ENCODE peak calls at places on chromosomes 7 and 10, in seven cellular contexts. B is IMR-90, I is K562, Q is GM12878, W is GM23248, R is A549, Y is HCT116. G is an unnamed sample.

GRCh38 chr7:93551063-93551895 is 23.2 kb downstream of the CALCR start:
- DNase-seq in B (peak; percentile 56), I (no peak), Q (no peak), W (peak; percentile 78), R (peak; percentile 63), Y (peak; percentile 49), G (peak; percentile 56)

GRCh38 chr10:7896297-7896696 is 78.0 kb downstream of the TAF3 start:
- DNase-seq in B (no peak), I (no peak), Q (no peak), W (no peak), R (no peak), Y (no peak), G (no peak)

GRCh38 chr10:86376852-86377796 is 10.5 kb upstream of the GRID1 start:
- DNase-seq in B (peak; percentile 28), I (peak; percentile 78), Q (no peak), W (peak; percentile 79), R (peak; percentile 71), Y (peak; percentile 56), G (peak; percentile 73)

GRCh38 chr10:3777876-3778707 is 6.9 kb downstream of the KLF6 start:
- DNase-seq in B (peak; percentile 16), I (no peak), Q (no peak), W (peak; percentile 29), R (no peak), Y (no peak), G (no peak)

GRCh38 chr10:92691591-92692084 is 1.9 kb downstream of the HHEX start:
- DNase-seq in B (no peak), I (peak; percentile 22), Q (no peak), W (no peak), R (no peak), Y (no peak), G (no peak)

GRCh38 chr10:132163278-132163765 is 23.4 kb upstream of the DPYSL4 start:
- DNase-seq in B (no peak), I (peak; percentile 85), Q (no peak), W (peak; percentile 51), R (peak; percentile 79), Y (peak; percentile 79), G (no peak)

GRCh38 chr7:102019461-102019860 is 202.0 kb downstream of the CUX1 start:
- DNase-seq in B (no peak), I (no peak), Q (no peak), W (no peak), R (no peak), Y (no peak), G (no peak)

GRCh38 chr10:1063232-1063862 is 7.2 kb downstream of the WDR37 start:
- DNase-seq in B (no peak), I (no peak), Q (no peak), W (no peak), R (no peak), Y (no peak), G (no peak)

GRCh38 chr7:25795824-25796235 is 356.2 kb upstream of the NFE2L3 start:
- DNase-seq in B (peak; percentile 52), I (no peak), Q (no peak), W (peak; percentile 77), R (no peak), Y (no peak), G (peak; percentile 56)

GRCh38 chr10:72274213-72274729 is 547 bp downstream of the DDIT4 start:
- DNase-seq in B (peak; percentile 13), I (peak; percentile 67), Q (no peak), W (no peak), R (no peak), Y (no peak), G (no peak)

GRCh38 chr7:129688503-129689222 is 77.1 kb downstream of the NRF1 start:
- DNase-seq in B (no peak), I (no peak), Q (no peak), W (no peak), R (no peak), Y (no peak), G (no peak)

DNA sequence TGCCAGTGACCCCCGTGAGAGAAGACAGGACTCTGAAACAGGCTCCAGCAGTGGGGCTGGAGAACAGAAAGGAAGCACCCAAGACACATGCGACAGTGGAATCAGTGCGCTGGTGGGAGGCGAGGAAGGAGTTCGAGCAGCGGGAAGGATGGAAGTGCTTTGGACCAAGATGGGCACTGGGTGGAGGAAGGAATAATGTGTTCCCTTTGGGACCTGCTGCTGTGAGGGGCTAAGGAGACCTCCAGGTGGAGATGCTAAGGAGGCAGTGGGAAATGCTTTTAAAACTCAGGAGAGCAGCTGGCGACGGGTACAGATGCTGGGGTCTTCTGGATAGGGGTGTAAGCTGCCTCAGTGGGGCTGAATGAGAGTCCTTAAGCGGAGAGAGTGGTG is 109.7 kb upstream of the ANLN start:
- DNase-seq in B (no peak), I (no peak), Q (no peak), W (no peak), R (no peak), Y (no peak), G (no peak)
- H3K4me1 ChIP-seq in B (peaks cover 38% of the 10 kb centered on the region), I (peaks cover 9% of the 10 kb centered on the region), Q (peaks cover 16% of the 10 kb centered on the region), W (peaks cover 26% of the 10 kb centered on the region), R (peaks cover 70% of the 10 kb centered on the region), Y (peaks cover 27% of the 10 kb centered on the region), G (no peaks in the 10 kb centered on the region)

DNA sequence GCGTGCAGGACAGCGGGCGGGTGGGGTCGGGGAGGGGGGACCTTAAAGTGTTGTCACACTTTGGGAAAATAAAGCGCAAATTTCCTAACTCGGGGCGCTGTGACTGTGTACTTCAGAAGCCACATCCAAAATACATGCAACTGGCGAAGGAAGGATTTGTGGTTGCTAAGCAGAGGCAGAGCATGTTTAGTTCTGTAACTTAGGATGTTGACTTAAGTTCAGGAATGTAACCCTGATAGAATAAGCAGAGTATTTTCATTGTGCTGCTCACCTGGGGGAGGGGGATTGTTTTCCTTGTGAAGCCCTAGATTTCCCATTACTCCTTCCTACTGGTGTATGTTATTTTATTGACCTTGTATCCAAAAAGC is 494 bp upstream of the FAM53B start:
- DNase-seq in B (peak; percentile 71), I (no peak), Q (no peak), W (peak; percentile 76), R (peak; percentile 73), Y (peak; percentile 22), G (no peak)
- H3K4me2 ChIP-seq in B (peak overlapping the region; percentile 79), I (peak overlapping the region; percentile 70), Q (peak overlapping the region; percentile 56), W (peak overlapping the region; percentile 70), R (peak overlapping the region; percentile 87), Y (peak overlapping the region; percentile 69), G (peak overlapping the region; percentile 63)

DNA sequence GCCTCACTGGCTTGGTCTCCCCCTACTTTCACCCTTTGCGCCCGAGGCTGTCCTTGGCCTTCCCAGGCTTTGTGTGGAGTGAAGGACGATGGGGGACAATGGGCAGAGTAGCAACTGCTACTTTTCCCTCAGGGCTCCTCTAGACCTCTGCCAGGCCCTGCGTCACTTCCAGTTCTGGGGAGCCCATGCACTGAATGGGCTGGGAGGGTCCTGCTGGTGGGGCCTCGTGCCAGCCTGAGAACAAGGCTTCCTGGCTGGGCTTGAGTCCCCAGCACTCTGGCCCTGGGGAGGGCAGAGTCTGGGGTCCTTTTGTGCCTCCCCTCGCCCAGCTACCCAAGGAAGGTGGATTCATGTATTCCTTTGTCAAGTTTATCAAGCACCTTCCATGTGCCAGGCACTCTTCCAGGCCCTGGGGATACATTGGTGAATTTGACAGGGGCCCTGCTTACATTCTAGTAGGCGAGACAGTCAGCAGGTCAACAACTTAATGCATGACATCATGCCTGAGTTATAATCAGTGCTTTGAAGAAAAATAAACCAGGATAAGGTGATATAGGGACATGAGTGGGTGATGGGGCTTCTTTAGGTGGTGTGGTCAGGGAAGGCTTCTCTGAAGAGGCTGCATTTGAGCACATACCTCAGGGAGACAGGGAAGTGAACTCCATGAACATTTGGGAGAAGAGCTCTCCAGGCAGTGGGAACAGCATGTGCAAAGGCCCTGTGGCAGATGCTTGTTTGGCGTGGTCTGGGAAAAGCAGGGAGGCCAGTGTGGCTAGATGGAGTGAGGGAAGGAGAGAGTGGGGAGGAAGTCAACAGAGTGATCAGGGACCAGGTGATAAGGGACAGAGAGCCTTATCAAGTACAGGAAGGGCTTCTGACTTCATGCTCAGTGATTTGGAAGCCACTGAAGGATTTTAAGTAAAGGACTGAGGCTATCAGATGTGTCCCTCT is 14.1 kb downstream of the ZMIZ1 start:
- DNase-seq in B (peak; percentile 83), I (peak; percentile 61), Q (no peak), W (no peak), R (no peak), Y (no peak), G (no peak)
- H3K27ac ChIP-seq in B (peak overlapping the region; percentile 78), I (no peak overlapping the region), Q (no peak overlapping the region), W (peak overlapping the region; percentile 100), R (peak overlapping the region; percentile 65), Y (no peak overlapping the region), G (no peak overlapping the region)

DNA sequence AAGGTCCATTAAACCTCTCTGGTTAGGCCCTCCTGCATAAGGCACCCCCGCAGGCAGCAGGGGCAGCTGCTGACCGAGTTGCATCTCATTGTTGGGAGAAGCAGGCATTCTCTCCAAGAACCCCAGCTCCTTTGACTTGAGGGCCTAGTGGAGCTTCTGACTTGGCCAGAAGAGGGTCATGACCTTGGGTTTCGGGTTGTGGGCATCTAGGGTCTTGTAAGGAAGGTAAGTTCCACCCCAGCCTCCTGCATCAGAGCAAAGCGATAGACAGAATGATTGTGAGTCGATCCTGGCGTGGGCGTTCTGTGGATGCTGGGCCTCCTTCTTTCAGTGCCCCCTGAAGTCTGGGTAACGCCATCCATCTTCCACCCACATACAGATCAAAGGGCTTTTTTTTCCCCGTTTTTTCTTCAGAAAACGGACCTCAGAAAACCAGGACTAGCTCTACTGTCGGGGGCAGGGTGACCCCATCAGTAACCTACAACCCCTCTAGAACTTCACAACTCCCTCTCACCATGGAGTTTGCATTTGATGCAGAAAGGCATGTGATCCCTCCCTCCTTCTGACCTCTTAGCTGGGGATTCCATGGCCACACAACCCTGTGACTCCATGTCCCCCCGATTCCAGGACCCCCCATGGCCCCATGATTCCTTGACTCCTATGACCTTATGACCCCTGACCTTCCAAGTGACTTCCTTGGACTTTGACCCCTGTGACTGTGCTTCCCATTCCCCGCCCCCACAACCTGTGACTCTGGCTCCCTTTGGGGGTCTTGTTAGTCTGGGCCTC is 3.0 kb downstream of the SEMA4G start:
- DNase-seq in B (no peak), I (no peak), Q (no peak), W (no peak), R (no peak), Y (no peak), G (no peak)
- H3K4me1 ChIP-seq in B (peaks cover 6% of the 10 kb centered on the region), I (peaks cover 8% of the 10 kb centered on the region), Q (peaks cover 3% of the 10 kb centered on the region), W (peaks cover 6% of the 10 kb centered on the region), R (peaks cover 34% of the 10 kb centered on the region), Y (peaks cover 10% of the 10 kb centered on the region), G (no peaks in the 10 kb centered on the region)

GRCh38 chr10:15118615-15119014 is 21.5 kb downstream of the RPP38 start:
- DNase-seq in B (no peak), I (no peak), Q (peak; percentile 24), W (no peak), R (no peak), Y (no peak), G (no peak)

GRCh38 chr10:15116225-15116624 is 19.1 kb downstream of the RPP38 start:
- DNase-seq in B (no peak), I (no peak), Q (no peak), W (no peak), R (no peak), Y (no peak), G (no peak)

GRCh38 chr10:15113766-15114165 is 16.6 kb downstream of the RPP38 start:
- DNase-seq in B (peak; percentile 47), I (no peak), Q (no peak), W (peak; percentile 20), R (no peak), Y (no peak), G (no peak)

GRCh38 chr10:15112657-15113056 is 15.5 kb downstream of the RPP38 start:
- DNase-seq in B (no peak), I (no peak), Q (no peak), W (no peak), R (peak; percentile 34), Y (no peak), G (no peak)
- H3K4me2 ChIP-seq in B (no peak overlapping the region), I (no peak overlapping the region), Q (no peak overlapping the region), W (no peak overlapping the region), R (no peak overlapping the region), Y (no peak overlapping the region), G (no peak overlapping the region)

G was measured in MM.1S.